ENCODE peak calls at places on chromosomes 1 and 21, in seven cellular contexts. K is iPS-NIHi11; L is colonic mucosa; M is stimulated activated CD4-positive, alpha-beta T cell treated with anti-CD3 and anti-CD28 coated beads, Interleukin-1b, Interleukin-23, amount 100 ng/mL, for 1 hour; A is Right ventricle myocardium superior; F is C1 segment of cervical spinal cord; C is naive thymus-derived CD8-positive, alpha-beta T cell. P is an unnamed sample.

GRCh38 chr21:44800103-44800502 is 1.5 kb downstream of the UBE2G2 start:
- DNase-seq in F (no peak), K (no peak), C (no peak), A (no peak), M (no peak), L (peak), P (peak)

GRCh38 chr1:48572632-48573258 is 100.7 kb upstream of the SPATA6 start:
- DNase-seq in M (no peak), K (peak), A (peak), L (peak), C (no peak), F (peak), P (peak)

GRCh38 chr1:154698320-154699096 is 90.5 kb upstream of the ADAR start:
- DNase-seq in F (no peak), M (no peak), K (no peak), A (no peak), L (no peak), C (no peak), P (no peak)

GRCh38 chr1:211326528-211327340 is at the start of gene TRAF5:
- DNase-seq in K (peak), M (no peak), A (peak), F (no peak), C (peak), L (peak), P (peak)

GRCh38 chr21:34812510-34813265 is 143.9 kb downstream of the CLIC6 start:
- DNase-seq in L (no peak), C (no peak), M (no peak), K (no peak), F (no peak), A (no peak), P (no peak)

GRCh38 chr1:67058761-67059160 is 4.8 kb upstream of the SLC35D1 start:
- DNase-seq in C (no peak), F (no peak), K (no peak), M (no peak), A (no peak), L (no peak), P (no peak)

GRCh38 chr1:58401991-58402390 is 144.5 kb downstream of the OMA1 start:
- DNase-seq in A (no peak), K (no peak), C (no peak), M (no peak), L (no peak), F (no peak), P (no peak)

GRCh38 chr1:6507461-6507911 is 16.0 kb upstream of the PLEKHG5 start:
- DNase-seq in F (peak), L (no peak), A (no peak), K (no peak), M (no peak), C (no peak), P (no peak)

GRCh38 chr1:58441699-58442098 is 104.8 kb downstream of the OMA1 start:
- DNase-seq in M (no peak), K (no peak), F (no peak), A (no peak), L (no peak), C (no peak), P (no peak)

GRCh38 chr1:147824776-147825175 is 64.4 kb upstream of the GJA5 start:
- DNase-seq in C (no peak), M (no peak), L (no peak), F (no peak), K (no peak), A (no peak), P (no peak)

GRCh38 chr1:156750932-156751723 is at the start of gene HDGF:
- DNase-seq in L (peak), A (peak), M (no peak), K (peak), F (peak), C (peak), P (peak)

GRCh38 chr1:216458807-216459206 is 35.6 kb upstream of the USH2A start:
- DNase-seq in K (no peak), M (no peak), C (no peak), A (no peak), F (no peak), L (no peak), P (no peak)

GRCh38 chr1:150513275-150513885 is 2.2 kb upstream of the FALEC start:
- DNase-seq in K (no peak), C (no peak), F (no peak), L (no peak), A (peak), M (no peak), P (peak)

GRCh38 chr1:226697608-226698544 is 41.2 kb downstream of the ITPKB start:
- DNase-seq in K (no peak), L (no peak), C (no peak), M (no peak), F (no peak), A (no peak), P (no peak)

GRCh38 chr1:23528245-23528978 is 2.6 kb downstream of the E2F2 start:
- DNase-seq in F (no peak), M (peak), A (peak), C (peak), L (peak), K (peak), P (peak)

GRCh38 chr21:23401278-23401677 is 2206.0 kb downstream of the MRPL39 start:
- DNase-seq in C (no peak), M (no peak), F (no peak), K (no peak), L (no peak), A (no peak), P (peak)

GRCh38 chr1:227742738-227743715 is 7.8 kb downstream of the SNAP47 start:
- DNase-seq in K (peak), L (peak), C (no peak), M (no peak), F (no peak), A (no peak), P (no peak)

GRCh38 chr1:31182352-31182751 is 57.3 kb downstream of the NKAIN1 start:
- DNase-seq in M (peak), K (peak), C (peak), L (peak), A (peak), F (no peak), P (peak)

GRCh38 chr1:35807614-35808375 is at the start of gene AGO4:
- DNase-seq in A (peak), C (peak), M (peak), K (peak), L (peak), F (peak), P (peak)

GRCh38 chr1:109923131-109923945 is 12.7 kb downstream of the CSF1 start:
- DNase-seq in A (no peak), L (peak), K (peak), C (no peak), F (no peak), M (no peak), P (peak)

GRCh38 chr1:94909486-94909885 is 17.4 kb downstream of the CNN3 start:
- DNase-seq in L (no peak), F (no peak), A (no peak), K (peak), M (no peak), C (no peak), P (no peak)

GRCh38 chr1:99326215-99326949 is 62.1 kb downstream of the PLPPR4 start:
- DNase-seq in L (no peak), A (no peak), M (no peak), F (no peak), C (no peak), K (peak), P (no peak)

GRCh38 chr1:10866314-10867091 is 70.1 kb upstream of the CASZ1 start:
- DNase-seq in K (no peak), A (no peak), L (peak), M (no peak), C (peak), F (no peak), P (no peak)

P was measured in erythroblast.